ENCODE peak calls at places on chromosomes 3 and 15, in six cellular contexts. B, D, A, E, V and Z are unnamed samples.
A peak's percentile ranks its signal among the peaks of the same experiment; 100 is the strongest.

GRCh38 chr3:135992072-135992471 is 26.5 kb downstream of the PPP2R3A start:
- DNase-seq in B (no peak), D (no peak), A (no peak), E (peak; percentile 40), V (no peak), Z (no peak)

GRCh38 chr15:29840054-29840453 is 17.8 kb upstream of the TJP1 start:
- DNase-seq in B (no peak), D (no peak), A (no peak), E (no peak), V (no peak), Z (no peak)

GRCh38 chr3:134294302-134294925 is 43.8 kb upstream of the RYK start:
- DNase-seq in B (no peak), D (no peak), A (no peak), E (no peak), V (peak; percentile 75), Z (no peak)

GRCh38 chr3:144433006-144433405 is 461.4 kb downstream of the DIPK2A start:
- DNase-seq in B (no peak), D (no peak), A (no peak), E (no peak), V (no peak), Z (no peak)

GRCh38 chr15:58014040-58014439 is 51.5 kb downstream of the ALDH1A2 start:
- DNase-seq in B (no peak), D (peak; percentile 37), A (no peak), E (no peak), V (no peak), Z (no peak)

GRCh38 chr15:70113304-70113700 is 15.6 kb upstream of the TLE3 start:
- DNase-seq in B (no peak), D (no peak), A (no peak), E (no peak), V (no peak), Z (no peak)

GRCh38 chr3:192812736-192813383 is 85.5 kb upstream of the FGF12 start:
- DNase-seq in B (no peak), D (no peak), A (peak; percentile 54), E (peak; percentile 49), V (no peak), Z (peak; percentile 88)

GRCh38 chr3:101936419-101937331 is 87.4 kb downstream of the NFKBIZ start:
- DNase-seq in B (no peak), D (no peak), A (no peak), E (no peak), V (peak; percentile 95), Z (no peak)

GRCh38 chr3:125322166-125322565 is 53.0 kb downstream of the ZNF148 start:
- DNase-seq in B (peak; percentile 66), D (no peak), A (no peak), E (no peak), V (no peak), Z (no peak)

GRCh38 chr3:189322339-189322738 is 150.6 kb downstream of the TPRG1 start:
- DNase-seq in B (no peak), D (no peak), A (no peak), E (no peak), V (no peak), Z (peak; percentile 95)

GRCh38 chr3:15795563-15796308 is 2.0 kb downstream of the ANKRD28 start:
- DNase-seq in B (no peak), D (no peak), A (no peak), E (no peak), V (no peak), Z (no peak)

GRCh38 chr15:77901921-77902750 is 175.4 kb downstream of the TBC1D2B start:
- DNase-seq in B (peak; percentile 52), D (peak; percentile 24), A (no peak), E (no peak), V (no peak), Z (peak; percentile 28)

GRCh38 chr3:126621627-126622345 is 33.1 kb downstream of the TXNRD3 start:
- DNase-seq in B (no peak), D (no peak), A (no peak), E (no peak), V (no peak), Z (no peak)

GRCh38 chr3:129878355-129878754 is 15.2 kb downstream of the TMCC1 start:
- DNase-seq in B (no peak), D (no peak), A (no peak), E (no peak), V (no peak), Z (no peak)

GRCh38 chr3:178443634-178444033 is 92.6 kb upstream of the KCNMB2 start:
- DNase-seq in B (no peak), D (no peak), A (no peak), E (no peak), V (no peak), Z (peak; percentile 59)

GRCh38 chr3:38649500-38650247 is at the start of gene SCN5A:
- DNase-seq in B (peak; percentile 94), D (peak; percentile 99), A (no peak), E (no peak), V (no peak), Z (peak; percentile 67)

GRCh38 chr15:51093865-51094605 is 671 bp downstream of the TNFAIP8L3 start:
- DNase-seq in B (peak; percentile 62), D (no peak), A (peak; percentile 40), E (no peak), V (no peak), Z (peak; percentile 39)

GRCh38 chr15:86802244-86802643 is 722.6 kb downstream of the AGBL1 start:
- DNase-seq in B (no peak), D (no peak), A (no peak), E (no peak), V (no peak), Z (no peak)

GRCh38 chr3:100797921-100798491 is 88.7 kb downstream of the TFG start:
- DNase-seq in B (no peak), D (no peak), A (no peak), E (no peak), V (no peak), Z (no peak)

GRCh38 chr15:89105147-89105546 is 16.9 kb downstream of the ABHD2 start:
- DNase-seq in B (no peak), D (no peak), A (peak; percentile 45), E (no peak), V (no peak), Z (no peak)

GRCh38 chr15:71790081-71790480 is 20.3 kb upstream of the NR2E3 start:
- DNase-seq in B (no peak), D (no peak), A (no peak), E (no peak), V (no peak), Z (peak; percentile 49)

GRCh38 chr15:37109952-37110630 is 9.7 kb upstream of the MEIS2 start:
- DNase-seq in B (peak; percentile 51), D (no peak), A (no peak), E (no peak), V (no peak), Z (no peak)

GRCh38 chr15:60179786-60180391 is 175.8 kb downstream of the FOXB1 start:
- DNase-seq in B (peak; percentile 26), D (peak; percentile 24), A (peak; percentile 25), E (peak; percentile 16), V (peak; percentile 3), Z (no peak)

GRCh38 chr3:43759297-43759782 is 68.6 kb downstream of the ABHD5 start:
- DNase-seq in B (no peak), D (no peak), A (peak; percentile 56), E (no peak), V (no peak), Z (no peak)

GRCh38 chr3:25648107-25648535 is 16.6 kb downstream of the TOP2B start:
- DNase-seq in B (peak; percentile 59), D (peak; percentile 73), A (peak; percentile 77), E (peak; percentile 77), V (peak; percentile 76), Z (peak; percentile 90)

GRCh38 chr15:74937226-74937601 is 659 bp downstream of the COX5A start:
- DNase-seq in B (no peak), D (no peak), A (no peak), E (no peak), V (no peak), Z (no peak)

GRCh38 chr3:193686665-193687506 is 93.9 kb downstream of the OPA1 start:
- DNase-seq in B (no peak), D (no peak), A (no peak), E (no peak), V (no peak), Z (no peak)

GRCh38 chr3:45773714-45774449 is 22.5 kb downstream of the SLC6A20 start:
- DNase-seq in B (no peak), D (no peak), A (no peak), E (no peak), V (no peak), Z (no peak)

GRCh38 chr3:13788522-13789424 is 91.1 kb downstream of the WNT7A start:
- DNase-seq in B (no peak), D (no peak), A (no peak), E (no peak), V (no peak), Z (no peak)

DNA sequence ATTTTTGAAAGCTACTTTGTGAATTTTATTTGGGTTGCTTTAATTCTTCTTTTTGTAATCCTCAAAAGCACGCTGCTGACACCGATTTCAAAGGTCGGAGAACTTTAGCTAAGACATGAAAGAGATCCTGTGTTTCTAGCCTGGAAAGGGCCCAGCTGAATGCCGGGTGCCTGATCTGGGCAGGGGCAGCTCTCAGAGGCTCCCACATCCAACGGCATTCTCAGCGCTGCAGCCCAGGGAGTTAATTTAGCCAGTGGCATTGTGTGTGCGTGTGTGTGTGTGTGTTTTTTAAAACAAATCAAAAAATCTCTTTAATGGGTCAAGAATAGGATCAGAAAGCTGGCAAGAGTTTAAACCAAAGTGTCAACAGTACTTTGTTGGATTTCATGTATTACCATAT is 6.5 kb downstream of the RBP1 start:
- DNase-seq in B (peak; percentile 34), D (no peak), A (no peak), E (no peak), V (no peak), Z (no peak)
- TF ChIP-seq JUND in B (no peak), D (no peak), A (no peak), E (no peak), V (no peak), Z (no peak)

GRCh38 chr15:82709081-82709420 is 624 bp downstream of the AP3B2 start:
- DNase-seq in B (no peak), D (no peak), A (no peak), E (no peak), V (no peak), Z (no peak)
- TF ChIP-seq JUND in B (no peak), D (no peak), A (no peak), E (no peak), V (no peak), Z (no peak)

DNA sequence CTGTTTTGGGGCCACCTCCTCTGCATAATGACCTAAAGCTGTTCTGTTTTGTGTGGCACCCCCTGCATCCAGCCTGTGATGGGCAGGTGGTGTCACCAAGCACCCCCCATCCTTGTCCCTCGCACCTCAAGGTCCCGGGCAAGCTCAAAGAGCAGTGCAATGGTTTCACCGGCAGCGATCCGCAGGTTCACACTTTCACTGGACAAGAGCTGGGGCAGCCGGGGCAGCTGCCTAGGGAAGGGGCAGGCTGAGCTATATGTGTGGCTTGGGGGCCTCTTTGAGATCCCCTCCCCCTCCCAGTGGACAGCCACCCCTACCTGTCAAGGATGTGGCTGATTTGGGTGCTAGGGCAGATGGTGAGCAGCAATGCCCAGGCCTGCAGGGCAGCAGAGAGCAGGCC is 3.1 kb downstream of the IFRD2 start:
- DNase-seq in B (no peak), D (no peak), A (no peak), E (no peak), V (no peak), Z (no peak)
- TF ChIP-seq JUND in B (no peak), D (no peak), A (no peak), E (no peak), V (no peak), Z (no peak)

DNA sequence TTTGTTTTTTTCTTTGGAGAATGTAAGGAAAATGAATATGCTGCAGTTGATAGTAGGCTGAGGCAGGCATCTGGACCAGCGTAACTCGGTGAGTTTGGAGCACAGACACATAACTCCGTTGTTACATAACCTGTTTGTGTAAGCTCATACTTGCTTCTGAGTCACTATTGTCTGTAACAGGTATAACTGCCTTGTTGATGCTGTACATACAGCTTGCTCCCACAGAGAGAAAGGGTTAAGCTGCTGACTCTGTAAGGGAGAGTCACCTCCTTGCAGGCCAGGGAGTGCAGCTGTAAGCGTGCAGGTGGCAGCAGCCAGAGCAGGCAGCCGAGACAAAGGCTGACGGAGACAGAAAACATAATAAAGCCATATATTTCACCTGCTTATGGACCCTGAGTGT is 20.4 kb downstream of the RETNLB start:
- DNase-seq in B (no peak), D (no peak), A (no peak), E (no peak), V (no peak), Z (no peak)
- TF ChIP-seq JUND in B (no peak), D (no peak), A (no peak), E (no peak), V (no peak), Z (no peak)